ENCODE peak calls at places on chromosome 16, in eight cellular contexts. L is substantia nigra, X is A549, K is lung, O is SK-N-SH, N is cardiac muscle cell, Q is OCI-LY7, C is GM23338. V is an unnamed sample.

GRCh38 chr16:46830417-46830901 is 521 bp downstream of the C16orf87 start:
- DNase-seq in L (no peak), X (no peak), K (no peak), O (no peak), N (peak; percentile 62), Q (peak; percentile 66), C (peak; percentile 44), V (no peak)

GRCh38 chr16:50395763-50396710 is 27.2 kb upstream of the BRD7 start:
- DNase-seq in L (no peak), X (no peak), K (peak; percentile 22), O (no peak), N (no peak), Q (peak; percentile 19), C (no peak), V (no peak)

GRCh38 chr16:57736419-57737281 is 1.1 kb downstream of the KATNB1 start:
- DNase-seq in L (no peak), X (peak; percentile 79), K (no peak), O (peak; percentile 62), N (peak; percentile 20), Q (peak; percentile 53), C (peak; percentile 73), V (peak; percentile 71)

GRCh38 chr16:84138824-84139627 is 6.0 kb downstream of the HSDL1 start:
- DNase-seq in L (no peak), X (no peak), K (peak; percentile 74), O (no peak), N (peak; percentile 76), Q (no peak), C (peak; percentile 49), V (no peak)

GRCh38 chr16:29662729-29663019 is 373 bp upstream of the SPN start:
- DNase-seq in L (no peak), X (no peak), K (no peak), O (no peak), N (no peak), Q (peak; percentile 67), C (no peak), V (no peak)

GRCh38 chr16:28207425-28207824 is 4.3 kb downstream of the XPO6 start:
- DNase-seq in L (no peak), X (no peak), K (no peak), O (no peak), N (no peak), Q (no peak), C (no peak), V (no peak)

GRCh38 chr16:8589293-8590160 is 784 bp downstream of the TMEM114 start:
- DNase-seq in L (no peak), X (no peak), K (no peak), O (peak; percentile 76), N (peak; percentile 39), Q (no peak), C (peak; percentile 71), V (no peak)

GRCh38 chr16:57482845-57483545 is 3.3 kb downstream of the DOK4 start:
- DNase-seq in L (no peak), X (no peak), K (no peak), O (no peak), N (no peak), Q (no peak), C (no peak), V (no peak)

GRCh38 chr16:11315499-11315898 is 29.8 kb upstream of the RMI2 start:
- DNase-seq in L (no peak), X (no peak), K (no peak), O (no peak), N (no peak), Q (no peak), C (peak; percentile 100), V (no peak)

GRCh38 chr16:84091460-84091859 is 25.3 kb downstream of the MBTPS1 start:
- DNase-seq in L (no peak), X (no peak), K (no peak), O (no peak), N (no peak), Q (peak; percentile 32), C (no peak), V (no peak)

GRCh38 chr16:1773703-1774455 is 945 bp upstream of the MRPS34 start:
- DNase-seq in L (no peak), X (no peak), K (peak; percentile 53), O (no peak), N (no peak), Q (peak; percentile 50), C (no peak), V (no peak)

GRCh38 chr16:3266873-3267537 is 10.6 kb upstream of the MEFV start:
- DNase-seq in L (no peak), X (peak; percentile 43), K (no peak), O (peak; percentile 67), N (peak; percentile 59), Q (peak; percentile 64), C (peak; percentile 66), V (no peak)

GRCh38 chr16:89375021-89375420 is 115.3 kb downstream of the ANKRD11 start:
- DNase-seq in L (no peak), X (no peak), K (no peak), O (no peak), N (no peak), Q (peak; percentile 73), C (no peak), V (no peak)

GRCh38 chr16:307691-308312 is 24.8 kb downstream of the PDIA2 start:
- DNase-seq in L (no peak), X (no peak), K (no peak), O (no peak), N (no peak), Q (no peak), C (no peak), V (no peak)
- H3K27ac ChIP-seq in L (no peak overlapping the region), X (no peak overlapping the region), K (no peak overlapping the region), O (no peak overlapping the region), N (no peak overlapping the region), Q (no peak overlapping the region), C (no peak overlapping the region), V (no peak overlapping the region)

DNA sequence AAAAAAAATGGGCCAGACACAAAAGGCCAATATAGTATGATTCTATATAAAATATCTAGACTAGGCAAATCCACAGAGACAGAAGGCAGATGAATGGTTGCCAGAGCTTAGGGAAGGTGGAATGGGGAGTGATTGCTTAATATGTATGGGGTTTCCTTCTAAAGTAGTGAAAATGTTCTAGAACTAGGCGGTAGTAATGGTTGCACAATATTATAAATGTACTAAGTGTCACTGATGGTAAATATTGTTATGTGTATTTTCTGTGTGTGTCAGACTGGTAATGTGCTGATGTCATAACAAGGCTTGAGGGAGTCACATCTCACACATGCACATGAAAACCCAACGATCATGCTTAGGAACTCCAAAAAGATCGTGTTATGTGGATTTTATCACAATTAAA is 106.9 kb upstream of the SIAH1 start:
- DNase-seq in L (no peak), X (no peak), K (no peak), O (no peak), N (no peak), Q (no peak), C (no peak), V (no peak)
- H3K27ac ChIP-seq in L (no peak overlapping the region), X (peak overlapping the region; percentile 31), K (no peak overlapping the region), O (no peak overlapping the region), N (no peak overlapping the region), Q (no peak overlapping the region), C (no peak overlapping the region), V (no peak overlapping the region)

DNA sequence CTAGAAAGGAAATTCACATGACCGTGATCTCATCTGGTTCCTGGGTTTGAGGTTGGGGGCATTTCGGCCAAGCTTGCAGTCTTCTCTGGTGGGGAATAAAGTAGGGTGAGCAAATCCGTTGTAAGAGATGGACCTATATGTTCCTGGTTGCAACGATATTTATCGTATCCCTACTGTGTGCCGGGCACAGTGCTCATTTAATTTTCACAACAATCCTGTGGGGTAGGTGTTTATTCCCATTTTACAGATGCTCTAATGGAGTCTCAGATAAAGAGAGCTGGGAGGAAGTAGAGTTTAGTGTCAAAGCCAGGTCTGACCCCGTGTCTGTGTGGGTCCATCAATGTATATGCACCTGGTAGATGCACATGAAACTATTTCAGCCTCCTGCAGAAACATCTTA is 9.4 kb downstream of the CMIP start:
- DNase-seq in L (no peak), X (no peak), K (no peak), O (no peak), N (no peak), Q (no peak), C (no peak), V (no peak)
- H3K27ac ChIP-seq in L (no peak overlapping the region), X (peak overlapping the region; percentile 69), K (no peak overlapping the region), O (no peak overlapping the region), N (no peak overlapping the region), Q (no peak overlapping the region), C (no peak overlapping the region), V (no peak overlapping the region)

GRCh38 chr16:75402821-75403475 is 30.4 kb downstream of the CFDP1 start:
- DNase-seq in L (no peak), X (peak; percentile 33), K (no peak), O (peak; percentile 50), N (peak; percentile 40), Q (peak; percentile 42), C (peak; percentile 60), V (no peak)
- H3K27ac ChIP-seq in L (no peak overlapping the region), X (no peak overlapping the region), K (no peak overlapping the region), O (peak overlapping the region; percentile 98), N (peak overlapping the region; percentile 84), Q (no peak overlapping the region), C (no peak overlapping the region), V (no peak overlapping the region)

DNA sequence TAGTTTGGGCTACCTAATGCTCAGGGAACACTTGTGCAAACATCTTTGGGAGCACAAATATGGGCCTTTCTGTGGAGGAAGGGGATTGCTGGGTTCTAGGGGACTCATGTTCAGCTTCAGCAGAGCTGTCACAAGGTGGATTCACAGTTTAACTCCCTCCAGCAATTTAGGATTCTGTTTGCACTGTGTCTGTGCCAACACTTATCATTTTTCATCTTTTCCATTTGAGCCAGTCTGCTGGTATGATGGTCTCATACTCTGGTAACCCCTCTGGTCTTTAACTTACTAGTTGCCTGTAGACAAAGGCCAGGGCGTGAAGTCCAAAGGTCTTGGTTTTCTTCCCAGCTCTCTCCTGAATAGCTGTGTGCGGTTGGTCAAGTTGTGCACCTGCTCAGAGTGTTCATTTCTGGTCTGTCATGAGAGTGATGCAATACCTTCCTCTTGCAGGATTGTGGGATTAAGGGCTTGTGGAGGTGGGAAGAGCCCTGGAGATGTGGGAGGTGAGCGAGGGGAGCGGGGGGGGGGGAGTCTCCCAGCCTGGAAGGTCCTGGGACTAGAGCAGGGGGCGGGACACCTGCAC is 152.6 kb downstream of the CMIP start:
- DNase-seq in L (no peak), X (no peak), K (no peak), O (no peak), N (no peak), Q (no peak), C (no peak), V (no peak)
- H3K27ac ChIP-seq in L (no peak overlapping the region), X (no peak overlapping the region), K (no peak overlapping the region), O (no peak overlapping the region), N (no peak overlapping the region), Q (no peak overlapping the region), C (no peak overlapping the region), V (no peak overlapping the region)